ENCODE peak calls at places on chromosome 22, in nine cellular contexts. C, X, L, W, N, G, P, Q and Y are unnamed samples.
A peak's percentile ranks its signal among the peaks of the same experiment; 100 is the strongest.

GRCh38 chr22:26615830-26616435 is 1.9 kb downstream of the CRYBB1 start:
- DNase-seq in P (no peak), X (no peak), W (no peak), Q (no peak), N (no peak), G (no peak), L (no peak), C (no peak), Y (no peak)

GRCh38 chr22:26656896-26657851 is at the start of gene MIAT:
- DNase-seq in C (no peak), Q (no peak), G (peak; percentile 40), X (no peak), P (no peak), N (no peak), L (peak; percentile 52), W (peak; percentile 69), Y (peak; percentile 26)

GRCh38 chr22:42793848-42794405 is 63.1 kb downstream of the ARFGAP3 start:
- DNase-seq in C (no peak), L (no peak), X (no peak), W (no peak), G (no peak), P (no peak), Q (peak; percentile 46), N (no peak), Y (no peak)

GRCh38 chr22:47303161-47303890 is 540.9 kb downstream of the TBC1D22A start:
- DNase-seq in P (no peak), Q (no peak), N (no peak), G (no peak), W (no peak), L (no peak), C (no peak), X (no peak), Y (no peak)

GRCh38 chr22:22666307-22667091 is 22.1 kb downstream of the GGTLC2 start:
- DNase-seq in Q (peak; percentile 67), P (peak; percentile 52), L (no peak), X (no peak), C (no peak), W (no peak), G (peak; percentile 38), N (no peak), Y (peak; percentile 47)

GRCh38 chr22:38467904-38468760 is at the start of gene KDELR3:
- DNase-seq in N (peak; percentile 33), L (no peak), Q (peak; percentile 84), W (no peak), X (peak; percentile 35), C (no peak), G (peak; percentile 72), P (peak; percentile 74), Y (peak; percentile 68)

GRCh38 chr22:35641494-35642120 is 6.6 kb upstream of the APOL6 start:
- DNase-seq in C (no peak), Q (no peak), N (no peak), G (no peak), W (no peak), L (no peak), X (no peak), P (no peak), Y (no peak)

GRCh38 chr22:27971926-27972325 is 52.9 kb upstream of the PITPNB start:
- DNase-seq in X (no peak), P (no peak), W (no peak), C (no peak), N (no peak), L (no peak), G (no peak), Q (no peak), Y (no peak)

GRCh38 chr22:25702046-25702445 is 39.9 kb upstream of the MYO18B start:
- DNase-seq in W (no peak), X (no peak), Q (no peak), C (no peak), G (no peak), P (peak; percentile 55), L (no peak), N (no peak), Y (peak; percentile 5)

GRCh38 chr22:19522190-19522880 is 1.9 kb downstream of the CLDN5 start:
- DNase-seq in W (no peak), L (no peak), X (no peak), N (no peak), Q (no peak), G (no peak), C (no peak), P (no peak), Y (no peak)

GRCh38 chr22:17754233-17754925 is 19.9 kb downstream of the BID start:
- DNase-seq in X (no peak), P (no peak), L (no peak), W (no peak), N (no peak), C (no peak), G (no peak), Q (no peak), Y (no peak)

GRCh38 chr22:45580703-45581381 is 78.2 kb downstream of the FBLN1 start:
- DNase-seq in W (no peak), N (no peak), L (no peak), X (no peak), C (no peak), G (no peak), Q (peak; percentile 52), P (no peak), Y (no peak)

GRCh38 chr22:23718371-23719165 is 27.8 kb downstream of the RGL4 start:
- DNase-seq in L (no peak), W (no peak), G (no peak), P (no peak), C (no peak), Q (peak; percentile 25), X (no peak), N (no peak), Y (peak; percentile 44)

GRCh38 chr22:25852223-25852622 is 110.2 kb downstream of the MYO18B start:
- DNase-seq in G (no peak), Q (no peak), C (no peak), X (no peak), P (no peak), L (no peak), W (no peak), N (no peak), Y (no peak)

GRCh38 chr22:31130873-31131272 is 8.1 kb downstream of the INPP5J start:
- DNase-seq in X (no peak), L (no peak), N (no peak), Q (no peak), W (no peak), P (no peak), C (no peak), G (peak; percentile 65), Y (no peak)

GRCh38 chr22:37519268-37520195 is at the start of gene CARD10:
- DNase-seq in N (no peak), W (peak; percentile 30), P (no peak), C (no peak), L (no peak), X (no peak), G (peak; percentile 68), Q (peak; percentile 84), Y (peak; percentile 63)

GRCh38 chr22:49599691-49600451 is 227.8 kb downstream of the BRD1 start:
- DNase-seq in C (no peak), N (no peak), L (no peak), G (no peak), Q (no peak), P (no peak), W (no peak), X (no peak), Y (no peak)

GRCh38 chr22:47154621-47155081 is 392.2 kb downstream of the TBC1D22A start:
- DNase-seq in P (peak; percentile 76), G (peak; percentile 50), L (no peak), N (no peak), X (peak; percentile 62), C (no peak), Q (peak; percentile 80), W (no peak), Y (no peak)

GRCh38 chr22:48886604-48887393 is 940.9 kb downstream of the BRD1 start:
- DNase-seq in L (no peak), N (no peak), Q (no peak), C (no peak), G (no peak), X (no peak), W (no peak), P (no peak), Y (no peak)

GRCh38 chr22:19114984-19115552 is 7.1 kb downstream of the DGCR2 start:
- DNase-seq in C (no peak), L (no peak), G (no peak), Q (peak; percentile 48), W (no peak), P (no peak), N (no peak), X (no peak), Y (no peak)

GRCh38 chr22:38327805-38328204 is 10.6 kb upstream of the CSNK1E start:
- DNase-seq in Q (no peak), W (no peak), C (no peak), P (no peak), X (no peak), G (no peak), L (no peak), N (no peak), Y (no peak)

GRCh38 chr22:39745789-39746188 is 147.8 kb downstream of the ENTHD1 start:
- DNase-seq in N (no peak), Q (no peak), P (no peak), C (no peak), X (no peak), G (no peak), W (no peak), L (no peak), Y (peak; percentile 14)

GRCh38 chr22:49107561-49107960 is 720.1 kb downstream of the BRD1 start:
- DNase-seq in Q (no peak), X (no peak), G (no peak), L (no peak), N (no peak), C (no peak), W (no peak), P (no peak), Y (no peak)

GRCh38 chr22:34105461-34106062 is 185.3 kb upstream of the LARGE1 start:
- DNase-seq in G (peak; percentile 81), Q (peak; percentile 76), P (no peak), X (no peak), N (no peak), C (no peak), L (no peak), W (peak; percentile 62), Y (peak; percentile 88)

GRCh38 chr22:43515902-43516301 is 104.1 kb downstream of the MPPED1 start:
- DNase-seq in L (no peak), X (no peak), N (no peak), G (no peak), Q (no peak), P (no peak), W (no peak), C (no peak), Y (no peak)